ENCODE peak calls at places on chromosome 14, in seven cellular contexts. One of them, this sample, is unnamed.

GRCh38 chr14:31059152-31059924 is 33.2 kb upstream of the STRN3 start:
- DNase-seq in GM04504: peak
- DNase-seq in astrocyte: peak
- DNase-seq in stomach: peak
- DNase-seq in OCI-LY7: no peak
- DNase-seq in stromal cell of bone marrow: peak
- DNase-seq in COR-L47: no peak
- DNase-seq in this sample: peak

GRCh38 chr14:32263939-32264567 is 61.0 kb upstream of the RNU6-8 start:
- DNase-seq in GM04504: no peak
- DNase-seq in astrocyte: no peak
- DNase-seq in stomach: no peak
- DNase-seq in OCI-LY7: peak
- DNase-seq in stromal cell of bone marrow: no peak
- DNase-seq in COR-L47: no peak
- DNase-seq in this sample: no peak

GRCh38 chr14:89383171-89383845 is 33.7 kb downstream of the FOXN3 start:
- DNase-seq in GM04504: no peak
- DNase-seq in astrocyte: no peak
- DNase-seq in stomach: no peak
- DNase-seq in OCI-LY7: peak
- DNase-seq in stromal cell of bone marrow: no peak
- DNase-seq in COR-L47: no peak
- DNase-seq in this sample: no peak

GRCh38 chr14:51547701-51548100 is 104.0 kb upstream of the FRMD6 start:
- DNase-seq in GM04504: no peak
- DNase-seq in astrocyte: no peak
- DNase-seq in stomach: no peak
- DNase-seq in OCI-LY7: no peak
- DNase-seq in stromal cell of bone marrow: no peak
- DNase-seq in COR-L47: no peak
- DNase-seq in this sample: no peak

GRCh38 chr14:54667764-54668163 is 100.8 kb downstream of the SAMD4A start:
- DNase-seq in GM04504: no peak
- DNase-seq in astrocyte: no peak
- DNase-seq in stomach: no peak
- DNase-seq in OCI-LY7: no peak
- DNase-seq in stromal cell of bone marrow: no peak
- DNase-seq in COR-L47: no peak
- DNase-seq in this sample: no peak

GRCh38 chr14:50362791-50363733 is 33.6 kb downstream of the CDKL1 start:
- DNase-seq in GM04504: no peak
- DNase-seq in astrocyte: no peak
- DNase-seq in stomach: no peak
- DNase-seq in OCI-LY7: peak
- DNase-seq in stromal cell of bone marrow: no peak
- DNase-seq in COR-L47: no peak
- DNase-seq in this sample: no peak

GRCh38 chr14:75439989-75440388 is 12.2 kb downstream of the JDP2 start:
- DNase-seq in GM04504: no peak
- DNase-seq in astrocyte: no peak
- DNase-seq in stomach: no peak
- DNase-seq in OCI-LY7: peak
- DNase-seq in stromal cell of bone marrow: no peak
- DNase-seq in COR-L47: no peak
- DNase-seq in this sample: no peak

GRCh38 chr14:104967414-104968152 is 10.6 kb downstream of the AHNAK2 start:
- DNase-seq in GM04504: no peak
- DNase-seq in astrocyte: peak
- DNase-seq in stomach: peak
- DNase-seq in OCI-LY7: no peak
- DNase-seq in stromal cell of bone marrow: no peak
- DNase-seq in COR-L47: no peak
- DNase-seq in this sample: no peak

GRCh38 chr14:51081712-51082111 is 13.2 kb downstream of the TRIM9 start:
- DNase-seq in GM04504: no peak
- DNase-seq in astrocyte: no peak
- DNase-seq in stomach: no peak
- DNase-seq in OCI-LY7: no peak
- DNase-seq in stromal cell of bone marrow: no peak
- DNase-seq in COR-L47: no peak
- DNase-seq in this sample: no peak

GRCh38 chr14:97415907-97416306 is 618.7 kb downstream of the VRK1 start:
- DNase-seq in GM04504: no peak
- DNase-seq in astrocyte: no peak
- DNase-seq in stomach: no peak
- DNase-seq in OCI-LY7: no peak
- DNase-seq in stromal cell of bone marrow: no peak
- DNase-seq in COR-L47: no peak
- DNase-seq in this sample: no peak

GRCh38 chr14:64421166-64421565 is 33.0 kb downstream of the MTHFD1 start:
- DNase-seq in GM04504: no peak
- DNase-seq in astrocyte: peak
- DNase-seq in stomach: no peak
- DNase-seq in OCI-LY7: no peak
- DNase-seq in stromal cell of bone marrow: peak
- DNase-seq in COR-L47: no peak
- DNase-seq in this sample: no peak

GRCh38 chr14:23800811-23801210 is 152.8 kb upstream of the DHRS4 start:
- DNase-seq in GM04504: no peak
- DNase-seq in astrocyte: no peak
- DNase-seq in stomach: no peak
- DNase-seq in OCI-LY7: no peak
- DNase-seq in stromal cell of bone marrow: no peak
- DNase-seq in COR-L47: no peak
- DNase-seq in this sample: no peak

GRCh38 chr14:54354096-54354495 is 42.7 kb upstream of the CDKN3 start:
- DNase-seq in GM04504: no peak
- DNase-seq in astrocyte: no peak
- DNase-seq in stomach: no peak
- DNase-seq in OCI-LY7: no peak
- DNase-seq in stromal cell of bone marrow: no peak
- DNase-seq in COR-L47: no peak
- DNase-seq in this sample: no peak

GRCh38 chr14:104301731-104302460 is 163.5 kb downstream of the KIF26A start:
- DNase-seq in GM04504: no peak
- DNase-seq in astrocyte: no peak
- DNase-seq in stomach: no peak
- DNase-seq in OCI-LY7: no peak
- DNase-seq in stromal cell of bone marrow: no peak
- DNase-seq in COR-L47: no peak
- DNase-seq in this sample: no peak

GRCh38 chr14:93430889-93431670 is at the start of gene UNC79:
- DNase-seq in GM04504: no peak
- DNase-seq in astrocyte: peak
- DNase-seq in stomach: no peak
- DNase-seq in OCI-LY7: no peak
- DNase-seq in stromal cell of bone marrow: no peak
- DNase-seq in COR-L47: peak
- DNase-seq in this sample: no peak

GRCh38 chr14:75934998-75935628 is 46.7 kb downstream of the TGFB3 start:
- DNase-seq in GM04504: no peak
- DNase-seq in astrocyte: no peak
- DNase-seq in stomach: no peak
- DNase-seq in OCI-LY7: no peak
- DNase-seq in stromal cell of bone marrow: no peak
- DNase-seq in COR-L47: peak
- DNase-seq in this sample: no peak

GRCh38 chr14:92058006-92058917 is 18.4 kb upstream of the TRIP11 start:
- DNase-seq in GM04504: no peak
- DNase-seq in astrocyte: no peak
- DNase-seq in stomach: no peak
- DNase-seq in OCI-LY7: no peak
- DNase-seq in stromal cell of bone marrow: no peak
- DNase-seq in COR-L47: no peak
- DNase-seq in this sample: no peak

GRCh38 chr14:90060312-90060964 is 1.4 kb upstream of the KCNK13 start:
- DNase-seq in GM04504: no peak
- DNase-seq in astrocyte: peak
- DNase-seq in stomach: peak
- DNase-seq in OCI-LY7: no peak
- DNase-seq in stromal cell of bone marrow: no peak
- DNase-seq in COR-L47: peak
- DNase-seq in this sample: no peak

GRCh38 chr14:106813477-106813823 is 1287.1 kb downstream of the TMEM121 start:
- DNase-seq in GM04504: no peak
- DNase-seq in astrocyte: no peak
- DNase-seq in stomach: no peak
- DNase-seq in OCI-LY7: no peak
- DNase-seq in stromal cell of bone marrow: no peak
- DNase-seq in COR-L47: no peak
- DNase-seq in this sample: no peak

GRCh38 chr14:22660654-22661053 is 16.5 kb upstream of the OR6J1 start:
- DNase-seq in GM04504: no peak
- DNase-seq in astrocyte: no peak
- DNase-seq in stomach: no peak
- DNase-seq in OCI-LY7: no peak
- DNase-seq in stromal cell of bone marrow: no peak
- DNase-seq in COR-L47: no peak
- DNase-seq in this sample: no peak

GRCh38 chr14:65817011-65817410 is 404.5 kb downstream of the FUT8 start:
- DNase-seq in GM04504: no peak
- DNase-seq in astrocyte: no peak
- DNase-seq in stomach: no peak
- DNase-seq in OCI-LY7: no peak
- DNase-seq in stromal cell of bone marrow: no peak
- DNase-seq in COR-L47: no peak
- DNase-seq in this sample: no peak

GRCh38 chr14:92573761-92574498 is 60.3 kb downstream of the RIN3 start:
- DNase-seq in GM04504: no peak
- DNase-seq in astrocyte: no peak
- DNase-seq in stomach: no peak
- DNase-seq in OCI-LY7: no peak
- DNase-seq in stromal cell of bone marrow: no peak
- DNase-seq in COR-L47: no peak
- DNase-seq in this sample: no peak

GRCh38 chr14:61498811-61499210 is 177.4 kb downstream of the PRKCH start:
- DNase-seq in GM04504: no peak
- DNase-seq in astrocyte: no peak
- DNase-seq in stomach: no peak
- DNase-seq in OCI-LY7: no peak
- DNase-seq in stromal cell of bone marrow: peak
- DNase-seq in COR-L47: no peak
- DNase-seq in this sample: no peak

GRCh38 chr14:75401356-75401755 is 26.5 kb upstream of the JDP2 start:
- DNase-seq in GM04504: peak
- DNase-seq in astrocyte: no peak
- DNase-seq in stomach: no peak
- DNase-seq in OCI-LY7: no peak
- DNase-seq in stromal cell of bone marrow: peak
- DNase-seq in COR-L47: no peak
- DNase-seq in this sample: no peak

GRCh38 chr14:32508281-32508680 is 179.2 kb downstream of the AKAP6 start:
- DNase-seq in GM04504: no peak
- DNase-seq in astrocyte: no peak
- DNase-seq in stomach: no peak
- DNase-seq in OCI-LY7: no peak
- DNase-seq in stromal cell of bone marrow: no peak
- DNase-seq in COR-L47: no peak
- DNase-seq in this sample: no peak

GRCh38 chr14:105144666-105145380 is 23.8 kb downstream of the JAG2 start:
- DNase-seq in GM04504: no peak
- DNase-seq in astrocyte: no peak
- DNase-seq in stomach: no peak
- DNase-seq in OCI-LY7: no peak
- DNase-seq in stromal cell of bone marrow: no peak
- DNase-seq in COR-L47: no peak
- DNase-seq in this sample: no peak

GRCh38 chr14:56491299-56492285 is 88.0 kb upstream of the TMEM260 start:
- DNase-seq in GM04504: no peak
- DNase-seq in astrocyte: peak
- DNase-seq in stomach: no peak
- DNase-seq in OCI-LY7: peak
- DNase-seq in stromal cell of bone marrow: peak
- DNase-seq in COR-L47: peak
- DNase-seq in this sample: peak